ENCODE peak calls at places on chromosomes 16 and 17, in ten cellular contexts. W is KG1; V is fibroblast of the conjunctiva; H is GM03348; R is stimulated activated CD4-positive, alpha-beta T cell treated with anti-CD3 and anti-CD28 coated beads, Interleukin-1b, Interleukin-23, amount 100 ng/mL, for 48 hours; Y is retina; Z is GM12865; I is fibroblast of lung; J is A549; Q is SK-N-MC. S is an unnamed sample.
A peak's percentile ranks its signal among the peaks of the same experiment; 100 is the strongest.

GRCh38 chr17:55769625-55770000 is 18.8 kb downstream of the PCTP start:
- DNase-seq in Z (no peak), Q (no peak), W (no peak), H (peak; percentile 71), J (peak; percentile 12), V (peak; percentile 73), R (no peak), Y (no peak), I (peak; percentile 38), S (peak; percentile 97)

GRCh38 chr17:80738020-80738380 is 193.4 kb downstream of the RPTOR start:
- DNase-seq in Q (no peak), Y (no peak), V (no peak), H (no peak), Z (no peak), R (no peak), W (no peak), I (no peak), J (no peak), S (no peak)

GRCh38 chr16:1222553-1223354 is 2.3 kb downstream of the TPSG1 start:
- DNase-seq in W (no peak), R (no peak), I (no peak), Z (no peak), Q (no peak), J (no peak), Y (no peak), H (no peak), V (no peak), S (no peak)

GRCh38 chr16:4317471-4318170 is 1.8 kb downstream of the GLIS2 start:
- DNase-seq in V (no peak), W (no peak), I (peak; percentile 66), H (peak; percentile 60), Z (no peak), R (no peak), Q (no peak), J (peak; percentile 82), Y (no peak), S (peak; percentile 39)

GRCh38 chr16:22356930-22357634 is 17.3 kb downstream of the CDR2 start:
- DNase-seq in Y (no peak), W (no peak), R (no peak), Z (no peak), I (peak; percentile 38), H (no peak), Q (no peak), J (no peak), V (no peak), S (no peak)

GRCh38 chr17:76659928-76660614 is 16.5 kb upstream of the ST6GALNAC1 start:
- DNase-seq in Z (no peak), R (no peak), I (no peak), H (peak; percentile 32), Q (no peak), Y (peak; percentile 32), J (peak; percentile 59), V (no peak), W (no peak), S (peak; percentile 48)

GRCh38 chr16:27729516-27730304 is 179.8 kb downstream of the KATNIP start:
- DNase-seq in Y (no peak), Q (no peak), H (no peak), V (no peak), R (no peak), W (peak; percentile 21), J (no peak), I (peak; percentile 87), Z (no peak), S (no peak)

GRCh38 chr17:81409190-81409935 is 14.1 kb downstream of the BAHCC1 start:
- DNase-seq in Q (no peak), J (peak; percentile 49), H (no peak), I (no peak), R (no peak), V (no peak), W (no peak), Z (no peak), Y (peak; percentile 68), S (no peak)

GRCh38 chr17:35973333-35974260 is 7.7 kb downstream of the CCL16 start:
- DNase-seq in V (no peak), J (peak; percentile 16), I (peak; percentile 21), W (no peak), R (no peak), Q (no peak), Z (no peak), H (no peak), Y (no peak), S (peak; percentile 36)

GRCh38 chr16:86934581-86935322 is 356.4 kb downstream of the FOXL1 start:
- DNase-seq in I (peak; percentile 40), W (no peak), V (no peak), R (no peak), J (no peak), Y (no peak), Q (no peak), H (no peak), Z (no peak), S (no peak)

GRCh38 chr17:2899911-2900310 is 103.7 kb downstream of the RAP1GAP2 start:
- DNase-seq in R (no peak), Q (no peak), H (no peak), W (no peak), J (no peak), I (no peak), Y (no peak), V (no peak), Z (no peak), S (no peak)

GRCh38 chr17:77391668-77392375 is 251.1 kb downstream of the SEC14L1 start:
- DNase-seq in W (no peak), H (peak; percentile 91), R (peak; percentile 58), V (peak; percentile 92), I (peak; percentile 99), J (peak; percentile 74), Q (no peak), Z (no peak), Y (no peak), S (peak; percentile 98)

GRCh38 chr16:4613636-4614570 is 785 bp downstream of the UBALD1 start:
- DNase-seq in H (peak; percentile 74), J (peak; percentile 36), Z (peak; percentile 69), V (no peak), Y (peak; percentile 64), W (peak; percentile 7), Q (no peak), R (peak; percentile 55), I (peak; percentile 52), S (peak; percentile 72)

GRCh38 chr17:67194134-67194533 is 50.9 kb downstream of the HELZ start:
- DNase-seq in V (no peak), Y (no peak), Q (no peak), J (peak; percentile 70), W (no peak), I (peak; percentile 83), Z (no peak), H (peak; percentile 35), R (no peak), S (peak; percentile 60)

GRCh38 chr16:26963109-26963508 is 103.6 kb upstream of the C16orf82 start:
- DNase-seq in Y (no peak), J (peak; percentile 12), R (peak; percentile 41), H (peak; percentile 22), Z (peak; percentile 20), Q (no peak), W (no peak), V (no peak), I (no peak), S (peak; percentile 53)

GRCh38 chr17:35679007-35679682 is 52.3 kb upstream of the RASL10B start:
- DNase-seq in H (no peak), R (no peak), V (no peak), I (peak; percentile 39), Z (no peak), Q (no peak), Y (no peak), J (no peak), W (no peak), S (no peak)

GRCh38 chr16:720507-720989 is 398 bp upstream of the ANTKMT start:
- DNase-seq in R (peak; percentile 46), V (peak; percentile 30), Z (peak; percentile 85), J (peak; percentile 84), W (no peak), H (peak; percentile 77), Y (peak; percentile 92), I (peak; percentile 73), Q (no peak), S (peak; percentile 74)

GRCh38 chr16:57977418-57978069 is 6.6 kb upstream of the CNGB1 start:
- DNase-seq in H (no peak), Y (no peak), Q (no peak), J (peak; percentile 61), R (no peak), V (no peak), W (no peak), Z (no peak), I (no peak), S (no peak)

GRCh38 chr16:89700100-89700648 is 1.3 kb downstream of the SPATA2L start:
- DNase-seq in Q (no peak), R (peak; percentile 96), Z (peak; percentile 99), H (peak; percentile 98), I (peak; percentile 96), W (peak; percentile 85), J (peak; percentile 99), V (peak; percentile 95), Y (peak; percentile 96), S (peak; percentile 100)

GRCh38 chr17:72011561-72011960 is 109.3 kb upstream of the SOX9 start:
- DNase-seq in Z (no peak), I (peak; percentile 6), R (no peak), Q (no peak), W (no peak), V (no peak), J (no peak), H (peak; percentile 17), Y (no peak), S (peak; percentile 22)

GRCh38 chr17:1755252-1755992 is 6.4 kb upstream of the SERPINF1 start:
- DNase-seq in J (no peak), Q (no peak), Y (no peak), V (no peak), H (no peak), Z (no peak), I (no peak), R (no peak), W (no peak), S (no peak)

GRCh38 chr17:8574687-8575086 is 55.8 kb downstream of the MYH10 start:
- DNase-seq in H (no peak), I (peak; percentile 21), V (no peak), Z (no peak), J (peak; percentile 36), Y (no peak), R (no peak), W (no peak), Q (no peak), S (peak; percentile 24)

GRCh38 chr17:56629450-56630187 is 36.1 kb downstream of the NOG start:
- DNase-seq in Z (peak; percentile 3), H (peak; percentile 71), W (no peak), R (peak; percentile 11), Y (no peak), Q (no peak), J (peak; percentile 45), V (peak; percentile 4), I (peak; percentile 5), S (peak; percentile 59)

GRCh38 chr17:82414548-82415281 is 3.4 kb upstream of the HEXD start:
- DNase-seq in Q (no peak), J (peak; percentile 86), Y (peak; percentile 86), H (peak; percentile 91), W (no peak), R (peak; percentile 76), I (peak; percentile 55), Z (peak; percentile 61), V (peak; percentile 57), S (peak; percentile 84)

GRCh38 chr17:28704219-28704858 is 7.3 kb downstream of the PROCA1 start:
- DNase-seq in Z (no peak), R (no peak), H (no peak), Y (no peak), V (no peak), I (no peak), Q (no peak), W (no peak), J (no peak), S (no peak)

GRCh38 chr16:86662195-86662594 is 83.8 kb downstream of the FOXL1 start:
- DNase-seq in I (peak; percentile 73), J (no peak), Q (no peak), Z (no peak), Y (no peak), V (no peak), H (peak; percentile 35), R (no peak), W (no peak), S (peak; percentile 77)

GRCh38 chr17:43723697-43724359 is 34.8 kb downstream of the SOST start:
- DNase-seq in R (no peak), I (peak; percentile 62), Q (no peak), J (peak; percentile 85), Z (peak; percentile 33), W (no peak), Y (no peak), H (peak; percentile 78), V (no peak), S (peak; percentile 88)